ENCODE peak calls at places on chromosomes 3 and 15, in six cellular contexts. A, M, R, I, S and Y are unnamed samples. For H3K36me3, the result is how much of the 10 kb centered on the place peaks cover.

GRCh38 chr15:40103864-40104271 is 4.8 kb downstream of the BMF start:
- DNase-seq in A (no peak), M (no peak), R (no peak), I (no peak), S (no peak), Y (no peak)

GRCh38 chr3:33718595-33718907 is 497 bp upstream of the CLASP2 start:
- DNase-seq in A (no peak), M (no peak), R (no peak), I (no peak), S (no peak), Y (no peak)

GRCh38 chr3:25582242-25582641 is 82.5 kb downstream of the TOP2B start:
- DNase-seq in A (peak), M (no peak), R (no peak), I (no peak), S (no peak), Y (no peak)

GRCh38 chr3:138972941-138973340 is 25.9 kb downstream of the FOXL2NB start:
- DNase-seq in A (no peak), M (no peak), R (no peak), I (no peak), S (no peak), Y (no peak)

GRCh38 chr15:85941186-85941855 is 138.3 kb upstream of the AGBL1 start:
- DNase-seq in A (no peak), M (no peak), R (no peak), I (no peak), S (no peak), Y (no peak)

GRCh38 chr3:56591256-56591655 is 34.3 kb downstream of the CCDC66 start:
- DNase-seq in A (peak), M (no peak), R (no peak), I (no peak), S (no peak), Y (no peak)

GRCh38 chr15:57114070-57114469 is 195.6 kb downstream of the TCF12 start:
- DNase-seq in A (peak), M (no peak), R (no peak), I (no peak), S (no peak), Y (no peak)

GRCh38 chr3:142963266-142964149 is at the start of gene PAQR9:
- DNase-seq in A (no peak), M (no peak), R (no peak), I (no peak), S (no peak), Y (peak)

GRCh38 chr3:143775401-143775970 is 72.8 kb downstream of the SLC9A9 start:
- DNase-seq in A (peak), M (no peak), R (no peak), I (no peak), S (no peak), Y (no peak)

GRCh38 chr15:95284933-95285401 is 1045.5 kb upstream of the NR2F2 start:
- DNase-seq in A (peak), M (no peak), R (no peak), I (no peak), S (no peak), Y (no peak)

GRCh38 chr15:77717592-77717991 is 84.9 kb upstream of the LINGO1 start:
- DNase-seq in A (no peak), M (no peak), R (no peak), I (no peak), S (no peak), Y (no peak)

GRCh38 chr3:108127301-108127988 is 36.6 kb upstream of the CD47 start:
- DNase-seq in A (no peak), M (no peak), R (no peak), I (peak), S (no peak), Y (no peak)

GRCh38 chr3:1190576-1190975 is 97.8 kb downstream of the CNTN6 start:
- DNase-seq in A (no peak), M (no peak), R (no peak), I (no peak), S (no peak), Y (no peak)

GRCh38 chr3:71011565-71012287 is 571.8 kb downstream of the FOXP1 start:
- DNase-seq in A (peak), M (no peak), R (no peak), I (no peak), S (no peak), Y (no peak)

GRCh38 chr3:63762180-63762579 is 56.9 kb upstream of the C3orf49 start:
- DNase-seq in A (no peak), M (no peak), R (no peak), I (no peak), S (no peak), Y (no peak)

GRCh38 chr3:16143870-16144568 is 30.5 kb upstream of the GALNT15 start:
- DNase-seq in A (no peak), M (no peak), R (no peak), I (no peak), S (no peak), Y (no peak)

GRCh38 chr3:47613723-47614122 is 35.1 kb upstream of the CSPG5 start:
- DNase-seq in A (no peak), M (no peak), R (no peak), I (no peak), S (no peak), Y (no peak)

GRCh38 chr3:171783086-171783485 is 27.2 kb downstream of the PLD1 start:
- DNase-seq in A (peak), M (no peak), R (no peak), I (no peak), S (no peak), Y (no peak)

GRCh38 chr15:28995193-28995592 is 109.4 kb downstream of the APBA2 start:
- DNase-seq in A (no peak), M (no peak), R (no peak), I (no peak), S (no peak), Y (no peak)

GRCh38 chr15:36959746-36960145 is 140.6 kb downstream of the MEIS2 start:
- DNase-seq in A (no peak), M (no peak), R (no peak), I (no peak), S (no peak), Y (no peak)

GRCh38 chr3:47874913-47875312 is 72.0 kb downstream of the DHX30 start:
- DNase-seq in A (peak), M (no peak), R (no peak), I (no peak), S (no peak), Y (no peak)

GRCh38 chr15:25180606-25181289 is 226.0 kb downstream of the SNRPN start:
- DNase-seq in A (no peak), M (peak), R (no peak), I (no peak), S (peak), Y (peak)

GRCh38 chr3:38627956-38628355 is 21.5 kb downstream of the SCN5A start:
- DNase-seq in A (no peak), M (no peak), R (no peak), I (no peak), S (no peak), Y (no peak)

GRCh38 chr15:26280281-26280680 is 417.2 kb upstream of the ATP10A start:
- DNase-seq in A (no peak), M (no peak), R (no peak), I (no peak), S (no peak), Y (no peak)

GRCh38 chr3:114880078-114880477 is 267.0 kb downstream of the ZBTB20 start:
- DNase-seq in A (peak), M (peak), R (no peak), I (no peak), S (peak), Y (no peak)

DNA sequence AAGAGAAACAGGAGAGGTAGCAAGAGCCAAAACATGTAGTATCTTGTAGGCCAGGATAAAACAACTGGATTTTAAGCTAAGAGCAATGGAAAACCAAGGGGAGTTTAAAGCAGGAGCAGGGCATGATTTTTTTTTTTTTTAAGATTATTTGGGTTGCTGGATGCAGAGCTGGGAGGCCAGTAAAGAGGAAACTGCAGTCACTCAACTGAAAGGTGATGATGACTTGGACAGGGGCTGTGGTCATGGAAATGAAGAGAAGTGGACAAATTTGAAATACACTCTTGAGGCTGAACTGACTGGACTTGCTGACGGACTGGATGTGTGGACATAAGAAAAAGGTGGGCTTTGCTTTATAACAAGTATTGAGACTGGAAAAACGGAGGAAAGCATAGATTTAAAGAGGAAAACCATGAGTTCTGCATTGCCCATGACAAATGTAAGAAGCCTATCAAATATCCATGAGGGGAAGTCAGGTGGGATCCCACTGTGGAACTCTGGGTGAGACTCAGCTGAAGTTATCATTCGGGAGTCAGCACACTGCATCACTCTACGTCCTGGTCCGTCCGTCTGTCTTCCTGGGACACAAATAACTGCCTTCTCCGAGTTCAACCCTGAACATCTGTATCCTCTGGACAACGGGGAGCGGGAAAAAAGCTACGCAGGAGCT is 688 bp downstream of the XPC start:
- DNase-seq in A (peak), M (no peak), R (no peak), I (no peak), S (no peak), Y (no peak)
- TF ChIP-seq POLR2A in A (no peak), M (no peak), R (no peak), I (no peak), S (no peak), Y (no peak)

GRCh38 chr15:67065531-67066005 is at the start of gene SMAD3:
- DNase-seq in A (peak), M (peak), R (peak), I (peak), S (peak), Y (peak)
- H3K27ac ChIP-seq in A (peak), M (peak), R (peak), I (peak), S (peak), Y (peak)

GRCh38 chr15:70089692-70089971 is 8.1 kb downstream of the TLE3 start:
- DNase-seq in A (no peak), M (no peak), R (no peak), I (no peak), S (no peak), Y (no peak)

GRCh38 chr15:70088887-70089691 is 8.6 kb downstream of the TLE3 start:
- DNase-seq in A (peak), M (no peak), R (no peak), I (no peak), S (no peak), Y (peak)

GRCh38 chr15:70091649-70092461 is 5.9 kb downstream of the TLE3 start:
- DNase-seq in A (no peak), M (peak), R (no peak), I (peak), S (no peak), Y (no peak)

GRCh38 chr15:70092462-70092850 is 5.3 kb downstream of the TLE3 start:
- DNase-seq in A (peak), M (no peak), R (no peak), I (no peak), S (no peak), Y (no peak)

GRCh38 chr15:70090436-70091291 is 7.1 kb downstream of the TLE3 start:
- DNase-seq in A (no peak), M (no peak), R (no peak), I (peak), S (no peak), Y (no peak)
- H3K36me3 ChIP-seq in A (under half), M (under half), R (under half), I (under half), S (under half), Y (under half)

DNA sequence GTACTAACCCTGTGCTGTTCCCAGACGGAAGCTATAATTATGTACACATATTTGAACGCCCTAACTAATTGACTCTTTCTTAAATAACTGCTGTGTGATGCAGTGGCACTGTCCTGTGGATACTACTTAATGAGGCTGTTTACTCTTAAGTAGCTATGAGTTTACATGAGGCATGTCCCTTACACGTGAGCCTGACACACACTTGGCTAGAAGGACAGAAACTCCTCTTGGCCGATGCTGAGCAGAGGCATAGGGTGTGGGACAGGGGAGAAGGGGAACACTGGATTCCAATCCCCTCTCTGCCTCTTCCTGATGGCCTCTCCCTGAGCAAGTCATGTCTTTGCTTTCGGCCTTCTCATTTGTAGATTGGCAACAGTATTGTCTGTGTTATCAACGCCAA is 21.9 kb downstream of the EHD4 start:
- DNase-seq in A (peak), M (no peak), R (no peak), I (no peak), S (no peak), Y (no peak)
- TF ChIP-seq POLR2A in A (no peak), M (no peak), R (no peak), I (no peak), S (no peak), Y (no peak)

GRCh38 chr15:91866971-91867372 is 13.5 kb downstream of the SLCO3A1 start:
- DNase-seq in A (no peak), M (no peak), R (no peak), I (no peak), S (no peak), Y (peak)
- H3K27ac ChIP-seq in A (peak), M (peak), R (peak), I (peak), S (peak), Y (peak)